ENCODE peak calls at places on chromosomes 2 and 18, in four cellular contexts. N is T-helper 17 cell, B is gastroesophageal sphincter, P is sciatic nerve. X is an unnamed sample.

GRCh38 chr18:63999871-64000270 is 30.0 kb downstream of the SERPINB8 start:
- ATAC-seq in P (no peak), B (no peak), N (no peak), X (no peak)

GRCh38 chr2:115560671-115561070 is 1118.2 kb downstream of the DPP10 start:
- ATAC-seq in B (no peak), N (no peak), P (no peak), X (no peak)

GRCh38 chr18:50724631-50725235 is 95.1 kb downstream of the MRO start:
- ATAC-seq in N (no peak), B (no peak), P (no peak), X (no peak)

GRCh38 chr2:95025406-95026319 is at the start of gene MAL:
- ATAC-seq in B (peak; percentile 34), N (peak; percentile 68), P (peak; percentile 35), X (no peak)

GRCh38 chr2:21317131-21317530 is 193.4 kb downstream of the TDRD15 start:
- ATAC-seq in B (no peak), P (peak; percentile 68), N (no peak), X (no peak)

GRCh38 chr2:13821255-13821880 is 811.1 kb upstream of the LRATD1 start:
- ATAC-seq in N (no peak), B (no peak), P (no peak), X (no peak)

GRCh38 chr2:218002792-218003191 is at the start of gene TNS1:
- ATAC-seq in B (peak; percentile 42), N (no peak), P (peak; percentile 80), X (no peak)

GRCh38 chr2:202700075-202700901 is 65.5 kb downstream of the FAM117B start:
- ATAC-seq in B (no peak), N (no peak), P (no peak), X (no peak)

GRCh38 chr18:35564795-35565453 is 16.6 kb upstream of the GALNT1 start:
- ATAC-seq in N (no peak), P (no peak), B (no peak), X (peak; percentile 20)